ENCODE peak calls at places on chromosomes 11 and 22, in eight cellular contexts. O is upper lobe of right lung, D is HL-60, R is right cardiac atrium, L is body of pancreas, V is right lobe of liver, G is PC-9, S is heart right ventricle. Y is an unnamed sample.

GRCh38 chr11:122069946-122070345 is 46.1 kb downstream of the BLID start:
- DNase-seq in O (no peak), D (no peak), R (peak), L (peak), V (no peak), G (peak), S (peak), Y (peak)

GRCh38 chr11:47083913-47084312 is 92.8 kb downstream of the ARFGAP2 start:
- DNase-seq in O (no peak), D (no peak), R (no peak), L (no peak), V (no peak), G (no peak), S (no peak), Y (no peak)

GRCh38 chr22:38953577-38954413 is 3.6 kb upstream of the APOBEC3A start:
- DNase-seq in O (no peak), D (peak), R (no peak), L (no peak), V (no peak), G (peak), S (no peak), Y (no peak)

GRCh38 chr11:93842461-93842860 is 8.0 kb downstream of the VSTM5 start:
- DNase-seq in O (no peak), D (no peak), R (peak), L (no peak), V (no peak), G (peak), S (no peak), Y (no peak)

GRCh38 chr11:59188954-59189353 is 17.0 kb downstream of the DTX4 start:
- DNase-seq in O (no peak), D (no peak), R (no peak), L (no peak), V (no peak), G (no peak), S (no peak), Y (no peak)

GRCh38 chr11:69272055-69272454 is 21.9 kb upstream of the MYEOV start:
- DNase-seq in O (no peak), D (no peak), R (no peak), L (no peak), V (no peak), G (no peak), S (no peak), Y (no peak)

GRCh38 chr22:47633111-47633510 is 870.7 kb downstream of the TBC1D22A start:
- DNase-seq in O (peak), D (no peak), R (no peak), L (no peak), V (no peak), G (no peak), S (no peak), Y (no peak)

GRCh38 chr11:127451852-127452251 is 451.3 kb upstream of the KIRREL3 start:
- DNase-seq in O (no peak), D (no peak), R (peak), L (no peak), V (no peak), G (no peak), S (peak), Y (peak)

GRCh38 chr11:94649254-94649653 is 82.1 kb downstream of the PIWIL4 start:
- DNase-seq in O (no peak), D (no peak), R (no peak), L (no peak), V (no peak), G (no peak), S (no peak), Y (no peak)

GRCh38 chr11:68302256-68303054 is 9.9 kb upstream of the LRP5 start:
- DNase-seq in O (no peak), D (no peak), R (no peak), L (no peak), V (no peak), G (peak), S (no peak), Y (no peak)

GRCh38 chr22:28829358-28830181 is 29.2 kb upstream of the XBP1 start:
- DNase-seq in O (peak), D (peak), R (peak), L (peak), V (peak), G (peak), S (peak), Y (peak)

GRCh38 chr11:33897761-33898403 is 6.0 kb upstream of the LMO2 start:
- DNase-seq in O (no peak), D (no peak), R (no peak), L (no peak), V (no peak), G (no peak), S (no peak), Y (no peak)

GRCh38 chr11:108226036-108226435 is 3.2 kb downstream of the ATM start:
- DNase-seq in O (no peak), D (no peak), R (no peak), L (no peak), V (no peak), G (no peak), S (no peak), Y (no peak)

GRCh38 chr11:66866007-66866406 is 9.1 kb downstream of the LRFN4 start:
- DNase-seq in O (no peak), D (no peak), R (peak), L (no peak), V (peak), G (no peak), S (no peak), Y (no peak)

GRCh38 chr11:19652976-19653375 is 59.7 kb upstream of the NAV2 start:
- DNase-seq in O (no peak), D (no peak), R (no peak), L (no peak), V (no peak), G (no peak), S (no peak), Y (no peak)

GRCh38 chr11:6862961-6863360 is at the start of gene OR10A2:
- DNase-seq in O (no peak), D (no peak), R (no peak), L (no peak), V (no peak), G (no peak), S (no peak), Y (no peak)

GRCh38 chr11:76623171-76623883 is 47.2 kb downstream of the LRRC32 start:
- DNase-seq in O (no peak), D (no peak), R (peak), L (no peak), V (no peak), G (no peak), S (no peak), Y (no peak)

GRCh38 chr11:72764503-72764902 is 12.3 kb upstream of the ARAP1 start:
- DNase-seq in O (peak), D (no peak), R (no peak), L (no peak), V (no peak), G (no peak), S (no peak), Y (no peak)

GRCh38 chr11:73267122-73267846 is 4.9 kb upstream of the P2RY6 start:
- DNase-seq in O (no peak), D (no peak), R (no peak), L (no peak), V (no peak), G (no peak), S (no peak), Y (no peak)

GRCh38 chr22:45572444-45572843 is 69.8 kb downstream of the FBLN1 start:
- DNase-seq in O (no peak), D (no peak), R (no peak), L (no peak), V (no peak), G (peak), S (no peak), Y (no peak)

GRCh38 chr11:2445107-2445947 is 519 bp downstream of the KCNQ1 start:
- DNase-seq in O (peak), D (no peak), R (peak), L (peak), V (peak), G (no peak), S (no peak), Y (no peak)

DNA sequence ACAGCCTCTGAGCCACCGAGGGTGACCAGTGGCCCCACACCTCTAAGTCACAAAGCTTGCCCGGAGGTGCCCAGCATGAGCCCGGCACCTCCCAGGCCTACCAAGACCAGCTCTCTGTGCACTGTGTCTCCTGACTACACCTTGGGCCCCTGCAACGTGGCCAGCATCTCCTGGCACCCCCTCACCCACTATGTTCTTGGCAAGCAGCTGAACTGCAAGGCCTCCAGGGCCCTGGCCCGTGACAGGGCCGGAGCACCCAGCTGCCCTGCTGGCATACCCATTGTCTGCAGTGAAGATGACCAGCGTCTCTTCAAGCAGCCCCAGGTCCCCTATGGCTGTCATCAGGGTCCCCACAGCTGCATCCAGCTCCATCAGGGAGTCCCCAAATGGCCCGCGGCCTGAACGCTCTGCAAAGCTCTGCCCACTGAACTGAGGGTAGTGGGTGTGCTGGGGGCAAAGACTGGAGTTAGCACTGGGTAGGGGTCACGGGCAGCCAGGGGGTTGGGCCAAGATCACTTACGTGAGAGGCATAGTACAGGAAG is 1.6 kb downstream of the ARSA start:
- DNase-seq in O (peak), D (no peak), R (peak), L (no peak), V (no peak), G (no peak), S (no peak), Y (no peak)
- H3K27ac ChIP-seq in O (no peak), D (no peak), R (no peak), L (no peak), V (no peak), G (no peak), S (peak), Y (peak)

DNA sequence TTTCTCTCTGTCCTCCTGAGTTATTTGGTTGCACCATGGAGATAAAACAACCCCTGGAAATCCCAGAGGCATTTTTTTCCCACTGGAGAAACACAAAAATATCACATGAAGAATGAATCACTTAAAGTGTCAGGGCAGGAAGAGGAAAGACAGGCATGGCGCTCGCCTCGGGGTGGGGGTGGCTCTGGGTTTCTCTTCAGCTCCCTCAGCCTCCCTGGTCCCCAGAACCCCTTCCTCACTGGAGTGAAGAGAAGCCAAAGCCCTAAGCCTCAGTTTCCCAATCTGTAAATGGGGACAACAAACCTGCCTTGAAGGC is 938 bp downstream of the SHISAL1 start:
- DNase-seq in O (no peak), D (no peak), R (no peak), L (no peak), V (no peak), G (no peak), S (no peak), Y (no peak)
- H3K27ac ChIP-seq in O (no peak), D (no peak), R (no peak), L (no peak), V (no peak), G (no peak), S (no peak), Y (no peak)

GRCh38 chr11:27406498-27407354 is 43.7 kb upstream of the CCDC34 start:
- DNase-seq in O (no peak), D (no peak), R (no peak), L (no peak), V (no peak), G (no peak), S (no peak), Y (no peak)

GRCh38 chr11:27409060-27409459 is 46.0 kb upstream of the CCDC34 start:
- DNase-seq in O (no peak), D (no peak), R (peak), L (no peak), V (no peak), G (no peak), S (no peak), Y (no peak)

GRCh38 chr11:27410301-27410700 is 47.3 kb upstream of the CCDC34 start:
- DNase-seq in O (no peak), D (no peak), R (no peak), L (no peak), V (no peak), G (no peak), S (no peak), Y (no peak)

GRCh38 chr11:27409742-27410141 is 46.7 kb upstream of the CCDC34 start:
- DNase-seq in O (no peak), D (no peak), R (no peak), L (no peak), V (no peak), G (no peak), S (no peak), Y (no peak)

GRCh38 chr11:27408231-27408630 is 45.2 kb upstream of the CCDC34 start:
- DNase-seq in O (no peak), D (no peak), R (no peak), L (no peak), V (no peak), G (no peak), S (no peak), Y (no peak)
- H3K27ac ChIP-seq in O (no peak), D (no peak), R (peak), L (no peak), V (no peak), G (no peak), S (peak), Y (peak)

DNA sequence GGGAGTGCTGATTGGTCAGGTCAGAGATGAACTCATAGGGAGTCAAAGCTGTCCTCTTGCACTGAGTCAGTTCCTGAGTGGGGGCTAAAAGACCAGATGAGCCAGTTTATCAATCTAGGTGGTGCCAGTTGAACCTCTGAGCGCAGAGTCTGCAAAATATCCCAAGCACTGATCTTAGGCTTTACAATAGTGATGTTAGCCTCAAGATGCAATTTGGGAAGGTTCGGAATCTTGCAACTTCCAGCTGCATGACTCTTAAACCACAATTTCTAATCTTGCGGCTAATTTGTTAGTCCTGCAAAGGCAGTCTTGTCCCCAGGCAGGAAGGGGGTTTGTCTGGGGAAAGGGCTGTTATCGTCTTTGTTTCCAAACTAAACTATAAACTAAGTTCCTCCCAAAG is 92.3 kb upstream of the PARVA start:
- DNase-seq in O (no peak), D (no peak), R (no peak), L (no peak), V (no peak), G (peak), S (no peak), Y (no peak)
- H3K27ac ChIP-seq in O (no peak), D (no peak), R (no peak), L (no peak), V (no peak), G (peak), S (no peak), Y (no peak)

DNA sequence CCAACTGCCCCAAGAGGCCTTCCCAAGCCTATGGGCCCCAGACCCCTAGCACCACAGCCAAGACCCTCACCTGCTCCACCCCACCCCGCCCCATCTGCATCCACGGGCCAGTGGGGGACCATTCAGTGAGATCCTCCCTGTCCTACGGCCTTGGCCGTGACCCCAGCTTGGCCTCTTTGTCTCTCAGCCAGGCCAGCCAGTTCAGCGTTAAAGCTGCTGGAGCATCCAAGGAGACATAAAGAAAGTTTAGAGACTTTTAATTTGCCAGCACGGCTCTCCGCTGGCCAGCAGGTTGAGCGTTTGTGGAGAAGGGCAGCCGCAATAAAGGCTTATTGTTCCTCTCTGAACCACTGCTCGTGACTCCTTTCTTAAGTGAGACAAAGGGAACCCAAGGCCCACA is 49.3 kb upstream of the LMO1 start:
- DNase-seq in O (no peak), D (no peak), R (no peak), L (no peak), V (no peak), G (no peak), S (no peak), Y (no peak)
- H3K27ac ChIP-seq in O (no peak), D (no peak), R (no peak), L (no peak), V (no peak), G (no peak), S (no peak), Y (no peak)

Y was measured in left ventricle myocardium inferior.